ENCODE peak calls at places on chromosomes 1 and 21, in five cellular contexts. D, Q, F, W and N are unnamed samples.

GRCh38 chr1:113615425-113615824 is 143.9 kb downstream of the PHTF1 start:
- DNase-seq in D (no peak), Q (no peak), F (no peak), W (no peak), N (no peak)

GRCh38 chr1:169571450-169571849 is 14.8 kb downstream of the F5 start:
- DNase-seq in D (no peak), Q (no peak), F (no peak), W (no peak), N (no peak)

GRCh38 chr1:175072131-175072941 is 4.7 kb downstream of the TNN start:
- DNase-seq in D (peak; percentile 6), Q (no peak), F (peak; percentile 53), W (peak; percentile 27), N (peak; percentile 37)

GRCh38 chr1:6962956-6963915 is 178.0 kb downstream of the CAMTA1 start:
- DNase-seq in D (no peak), Q (no peak), F (no peak), W (peak; percentile 54), N (no peak)

GRCh38 chr1:200240655-200241054 is 169.2 kb downstream of the ZNF281 start:
- DNase-seq in D (no peak), Q (no peak), F (no peak), W (no peak), N (no peak)

GRCh38 chr21:45541221-45542039 is 810 bp downstream of the SLC19A1 start:
- DNase-seq in D (no peak), Q (peak; percentile 85), F (peak; percentile 29), W (peak; percentile 100), N (peak; percentile 56)

GRCh38 chr1:68111804-68112436 is 61.5 kb upstream of the DIRAS3 start:
- DNase-seq in D (peak; percentile 55), Q (no peak), F (peak; percentile 75), W (no peak), N (peak; percentile 79)

GRCh38 chr1:247440001-247440620 is 17.8 kb downstream of the OR2B11 start:
- DNase-seq in D (no peak), Q (no peak), F (no peak), W (peak; percentile 41), N (no peak)

GRCh38 chr1:33326690-33327300 is 5.9 kb upstream of the A3GALT2 start:
- DNase-seq in D (no peak), Q (no peak), F (no peak), W (no peak), N (no peak)